ENCODE peak calls at places on chromosomes 1 and 21, in six cellular contexts. One of them, this sample, is unnamed.

GRCh38 chr1:31072304-31072746 is 6.8 kb upstream of the PUM1 start:
- DNase-seq in T-cell: no peak
- DNase-seq in stimulated activated CD4-positive, alpha-beta T cell treated with anti-CD3 and anti-CD28 coated beads, TNF-alpha, amount 100 ng/mL, for 1 hour: no peak
- DNase-seq in HuH-7: no peak
- DNase-seq in GM20000: no peak
- DNase-seq in neural progenitor cell: peak; percentile 16
- DNase-seq in this sample: peak; percentile 14

GRCh38 chr1:211501671-211502413 is 9.9 kb upstream of the RD3 start:
- DNase-seq in T-cell: no peak
- DNase-seq in stimulated activated CD4-positive, alpha-beta T cell treated with anti-CD3 and anti-CD28 coated beads, TNF-alpha, amount 100 ng/mL, for 1 hour: no peak
- DNase-seq in HuH-7: no peak
- DNase-seq in GM20000: no peak
- DNase-seq in neural progenitor cell: no peak
- DNase-seq in this sample: no peak

GRCh38 chr1:204587621-204588020 is 71.4 kb downstream of the MDM4 start:
- DNase-seq in T-cell: no peak
- DNase-seq in stimulated activated CD4-positive, alpha-beta T cell treated with anti-CD3 and anti-CD28 coated beads, TNF-alpha, amount 100 ng/mL, for 1 hour: no peak
- DNase-seq in HuH-7: no peak
- DNase-seq in GM20000: no peak
- DNase-seq in neural progenitor cell: no peak
- DNase-seq in this sample: no peak

GRCh38 chr1:63916485-63917360 is 142.9 kb downstream of the ROR1 start:
- DNase-seq in T-cell: no peak
- DNase-seq in stimulated activated CD4-positive, alpha-beta T cell treated with anti-CD3 and anti-CD28 coated beads, TNF-alpha, amount 100 ng/mL, for 1 hour: no peak
- DNase-seq in HuH-7: no peak
- DNase-seq in GM20000: no peak
- DNase-seq in neural progenitor cell: no peak
- DNase-seq in this sample: no peak

GRCh38 chr1:197599789-197600188 is 175.5 kb downstream of the DENND1B start:
- DNase-seq in T-cell: no peak
- DNase-seq in stimulated activated CD4-positive, alpha-beta T cell treated with anti-CD3 and anti-CD28 coated beads, TNF-alpha, amount 100 ng/mL, for 1 hour: no peak
- DNase-seq in HuH-7: no peak
- DNase-seq in GM20000: no peak
- DNase-seq in neural progenitor cell: no peak
- DNase-seq in this sample: no peak

GRCh38 chr1:194469282-194469681 is 1282.9 kb upstream of the B3GALT2 start:
- DNase-seq in T-cell: no peak
- DNase-seq in stimulated activated CD4-positive, alpha-beta T cell treated with anti-CD3 and anti-CD28 coated beads, TNF-alpha, amount 100 ng/mL, for 1 hour: no peak
- DNase-seq in HuH-7: no peak
- DNase-seq in GM20000: no peak
- DNase-seq in neural progenitor cell: no peak
- DNase-seq in this sample: no peak

GRCh38 chr1:248817065-248817464 is 8.7 kb downstream of the SH3BP5L start:
- DNase-seq in T-cell: no peak
- DNase-seq in stimulated activated CD4-positive, alpha-beta T cell treated with anti-CD3 and anti-CD28 coated beads, TNF-alpha, amount 100 ng/mL, for 1 hour: no peak
- DNase-seq in HuH-7: no peak
- DNase-seq in GM20000: peak; percentile 4
- DNase-seq in neural progenitor cell: no peak
- DNase-seq in this sample: no peak

GRCh38 chr1:68046885-68047658 is 3.4 kb downstream of the DIRAS3 start:
- DNase-seq in T-cell: no peak
- DNase-seq in stimulated activated CD4-positive, alpha-beta T cell treated with anti-CD3 and anti-CD28 coated beads, TNF-alpha, amount 100 ng/mL, for 1 hour: no peak
- DNase-seq in HuH-7: no peak
- DNase-seq in GM20000: no peak
- DNase-seq in neural progenitor cell: no peak
- DNase-seq in this sample: no peak

GRCh38 chr1:16011936-16012589 is 5.8 kb downstream of the HSPB7 start:
- DNase-seq in T-cell: no peak
- DNase-seq in stimulated activated CD4-positive, alpha-beta T cell treated with anti-CD3 and anti-CD28 coated beads, TNF-alpha, amount 100 ng/mL, for 1 hour: no peak
- DNase-seq in HuH-7: no peak
- DNase-seq in GM20000: no peak
- DNase-seq in neural progenitor cell: no peak
- DNase-seq in this sample: no peak

GRCh38 chr1:171251042-171251740 is 2.9 kb downstream of the FMO1 start:
- DNase-seq in T-cell: no peak
- DNase-seq in stimulated activated CD4-positive, alpha-beta T cell treated with anti-CD3 and anti-CD28 coated beads, TNF-alpha, amount 100 ng/mL, for 1 hour: no peak
- DNase-seq in HuH-7: no peak
- DNase-seq in GM20000: no peak
- DNase-seq in neural progenitor cell: peak; percentile 51
- DNase-seq in this sample: no peak

GRCh38 chr21:38219049-38219628 is 37.7 kb upstream of the KCNJ15 start:
- DNase-seq in T-cell: peak; percentile 25
- DNase-seq in stimulated activated CD4-positive, alpha-beta T cell treated with anti-CD3 and anti-CD28 coated beads, TNF-alpha, amount 100 ng/mL, for 1 hour: peak; percentile 9
- DNase-seq in HuH-7: peak; percentile 25
- DNase-seq in GM20000: peak; percentile 69
- DNase-seq in neural progenitor cell: peak; percentile 71
- DNase-seq in this sample: peak; percentile 48

GRCh38 chr1:201675143-201675542 is 136.2 kb downstream of the NAV1 start:
- DNase-seq in T-cell: no peak
- DNase-seq in stimulated activated CD4-positive, alpha-beta T cell treated with anti-CD3 and anti-CD28 coated beads, TNF-alpha, amount 100 ng/mL, for 1 hour: no peak
- DNase-seq in HuH-7: no peak
- DNase-seq in GM20000: no peak
- DNase-seq in neural progenitor cell: no peak
- DNase-seq in this sample: no peak

GRCh38 chr1:158248122-158248521 is 6.1 kb upstream of the CD1A start:
- DNase-seq in T-cell: peak; percentile 1
- DNase-seq in stimulated activated CD4-positive, alpha-beta T cell treated with anti-CD3 and anti-CD28 coated beads, TNF-alpha, amount 100 ng/mL, for 1 hour: no peak
- DNase-seq in HuH-7: no peak
- DNase-seq in GM20000: peak; percentile 26
- DNase-seq in neural progenitor cell: no peak
- DNase-seq in this sample: no peak